ENCODE peak calls at places on chromosomes 12 and 14, in nine cellular contexts. D is RWPE2, J is astrocyte of the spinal cord, M is sigmoid colon, E is HCT116, F is HFF-Myc, R is suprapubic skin, N is cardiac fibroblast, B is AG04450. G is an unnamed sample.

GRCh38 chr14:74414793-74415437 is 11.1 kb downstream of the SYNDIG1L start:
- DNase-seq in D (no peak), J (no peak), M (no peak), E (no peak), F (no peak), R (no peak), N (no peak), B (no peak), G (no peak)

GRCh38 chr12:54232790-54233189 is 44.0 kb upstream of the SMUG1 start:
- DNase-seq in D (no peak), J (peak; percentile 52), M (no peak), E (no peak), F (no peak), R (no peak), N (peak; percentile 61), B (no peak), G (peak; percentile 52)

GRCh38 chr12:13170892-13171490 is 25.5 kb upstream of the EMP1 start:
- DNase-seq in D (no peak), J (no peak), M (no peak), E (no peak), F (no peak), R (no peak), N (no peak), B (no peak), G (no peak)

GRCh38 chr12:89225808-89226368 is 126.4 kb downstream of the DUSP6 start:
- DNase-seq in D (peak; percentile 57), J (peak; percentile 90), M (no peak), E (peak; percentile 97), F (peak; percentile 44), R (no peak), N (peak; percentile 89), B (peak; percentile 66), G (peak; percentile 96)

GRCh38 chr14:20434701-20435453 is 1.1 kb downstream of the KLHL33 start:
- DNase-seq in D (peak; percentile 69), J (peak; percentile 15), M (peak; percentile 80), E (no peak), F (no peak), R (no peak), N (peak; percentile 49), B (no peak), G (no peak)

GRCh38 chr12:77834618-77835017 is 3.9 kb downstream of the NAV3 start:
- DNase-seq in D (no peak), J (no peak), M (no peak), E (no peak), F (no peak), R (no peak), N (no peak), B (no peak), G (no peak)

GRCh38 chr12:6620137-6620884 is 13.1 kb upstream of the CHD4 start:
- DNase-seq in D (no peak), J (peak; percentile 62), M (no peak), E (no peak), F (no peak), R (no peak), N (peak; percentile 72), B (no peak), G (peak; percentile 71)

GRCh38 chr12:31231611-31232360 is 94.2 kb downstream of the SINHCAF start:
- DNase-seq in D (no peak), J (no peak), M (no peak), E (no peak), F (no peak), R (no peak), N (no peak), B (no peak), G (no peak)

GRCh38 chr14:102835959-102836358 is 58.7 kb downstream of the TRAF3 start:
- DNase-seq in D (no peak), J (no peak), M (no peak), E (no peak), F (no peak), R (no peak), N (no peak), B (no peak), G (no peak)

GRCh38 chr12:109458771-109459208 is 18.3 kb downstream of the KCTD10 start:
- DNase-seq in D (no peak), J (peak; percentile 71), M (no peak), E (no peak), F (no peak), R (no peak), N (peak; percentile 51), B (no peak), G (peak; percentile 74)

GRCh38 chr12:49930515-49931288 is 19.8 kb upstream of the AQP2 start:
- DNase-seq in D (no peak), J (peak; percentile 54), M (no peak), E (no peak), F (no peak), R (no peak), N (peak; percentile 64), B (no peak), G (peak; percentile 75)

GRCh38 chr12:108589840-108590229 is 8.0 kb downstream of the TMEM119 start:
- DNase-seq in D (no peak), J (no peak), M (no peak), E (no peak), F (no peak), R (no peak), N (no peak), B (no peak), G (no peak)

GRCh38 chr12:122956028-122956427 is 10.2 kb downstream of the ABCB9 start:
- DNase-seq in D (no peak), J (no peak), M (no peak), E (no peak), F (no peak), R (no peak), N (no peak), B (no peak), G (no peak)

GRCh38 chr12:88579941-88580871 is at the start of gene KITLG:
- DNase-seq in D (peak; percentile 75), J (peak; percentile 90), M (peak; percentile 94), E (peak; percentile 76), F (no peak), R (peak; percentile 90), N (peak; percentile 93), B (peak; percentile 77), G (peak; percentile 91)

GRCh38 chr12:76548222-76548837 is 11.2 kb downstream of the OSBPL8 start:
- DNase-seq in D (no peak), J (no peak), M (no peak), E (no peak), F (no peak), R (no peak), N (no peak), B (no peak), G (no peak)

GRCh38 chr14:47438650-47439140 is 236.7 kb downstream of the MDGA2 start:
- DNase-seq in D (no peak), J (peak; percentile 65), M (no peak), E (no peak), F (no peak), R (no peak), N (no peak), B (no peak), G (peak; percentile 3)

GRCh38 chr12:80794506-80794905 is 77.8 kb downstream of the MYF5 start:
- DNase-seq in D (no peak), J (no peak), M (no peak), E (no peak), F (no peak), R (no peak), N (no peak), B (no peak), G (no peak)

GRCh38 chr12:64098709-64099354 is 123.3 kb downstream of the KICS2 start:
- DNase-seq in D (no peak), J (peak; percentile 72), M (peak; percentile 75), E (no peak), F (peak; percentile 64), R (no peak), N (peak; percentile 81), B (no peak), G (peak; percentile 87)

DNA sequence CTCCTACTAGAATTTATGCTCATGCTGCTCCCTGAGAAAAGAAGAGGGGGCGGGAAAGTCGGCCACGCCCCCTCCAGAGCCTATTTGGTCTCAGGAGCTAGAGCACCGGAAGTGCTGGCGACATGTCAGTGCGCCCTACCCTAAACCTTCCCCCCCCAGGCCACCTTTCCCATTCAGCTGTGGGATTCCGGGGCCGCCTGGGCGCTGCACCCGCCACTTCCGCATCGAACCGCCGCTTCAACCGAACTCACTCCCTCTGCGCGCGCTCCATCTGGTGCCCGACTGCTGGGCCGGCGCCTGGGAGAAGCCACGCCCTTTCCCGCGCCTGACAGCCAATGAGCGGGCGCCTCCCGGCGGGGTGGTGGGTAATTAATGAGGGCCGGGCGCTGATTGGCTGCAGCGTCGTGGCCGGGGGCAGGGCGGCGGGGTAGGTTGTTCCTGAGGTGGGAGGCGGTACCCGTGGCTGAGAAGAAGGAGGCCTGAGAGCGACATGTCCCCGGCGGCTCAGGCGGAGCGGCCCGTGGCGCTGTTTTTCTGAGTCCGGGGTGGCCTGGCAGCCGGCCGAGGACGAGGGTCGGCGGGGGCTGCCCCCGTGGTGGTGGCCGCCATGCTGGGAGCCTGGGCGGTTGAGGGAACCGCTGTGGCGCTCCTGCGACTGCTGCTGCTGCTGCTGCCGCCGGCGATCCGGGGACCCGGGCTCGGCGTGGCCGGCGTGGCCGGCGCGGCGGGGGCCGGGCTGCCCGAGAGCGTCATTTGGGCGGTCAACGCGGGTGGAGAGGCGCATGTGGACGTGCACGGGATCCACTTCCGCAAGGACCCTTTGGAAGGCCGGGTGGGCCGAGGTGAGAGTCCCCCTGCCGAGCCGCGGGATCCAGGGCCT is at the start of gene MLEC:
- DNase-seq in D (peak; percentile 98), J (peak; percentile 98), M (peak; percentile 99), E (peak; percentile 95), F (peak; percentile 93), R (peak; percentile 100), N (peak; percentile 98), B (peak; percentile 89), G (peak; percentile 96)
- TF ChIP-seq CTCF in D (peak; percentile 27), J (no peak), M (no peak), E (peak; percentile 17), F (no peak), R (peak; percentile 11), N (peak; percentile 12), B (no peak), G (no peak)

DNA sequence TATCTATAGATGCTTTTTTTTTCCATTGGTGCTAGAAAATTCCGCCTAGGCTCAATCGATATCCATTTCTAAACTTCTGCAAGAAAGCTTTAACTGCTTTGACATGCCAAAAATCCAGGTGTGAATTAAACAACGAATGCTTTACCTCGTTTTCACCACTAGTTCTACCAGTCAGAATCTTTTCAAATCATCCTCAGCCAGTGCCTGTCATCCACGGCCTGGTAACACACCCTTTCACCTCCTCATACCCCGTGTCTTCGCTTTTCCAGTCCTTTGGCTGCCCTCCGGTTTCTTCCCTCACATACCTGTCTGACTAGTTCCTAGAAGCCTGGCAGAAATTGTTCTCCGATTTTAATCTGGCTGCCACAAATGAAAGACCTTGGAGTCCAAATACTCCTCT is 1.4 kb upstream of the PHC1 start:
- DNase-seq in D (no peak), J (no peak), M (no peak), E (no peak), F (no peak), R (no peak), N (no peak), B (no peak), G (no peak)
- H3K4me3 ChIP-seq in D (no peak overlapping the region), J (no peak overlapping the region), M (no peak overlapping the region), E (no peak overlapping the region), F (no peak overlapping the region), R (no peak overlapping the region), N (no peak overlapping the region), B (no peak overlapping the region), G (no peak overlapping the region)

GRCh38 chr14:84535491-84535890 is 994.5 kb upstream of the FLRT2 start:
- DNase-seq in D (no peak), J (no peak), M (no peak), E (no peak), F (no peak), R (no peak), N (no peak), B (no peak), G (peak; percentile 3)
- TF ChIP-seq CTCF in D (no peak), J (no peak), M (no peak), E (no peak), F (no peak), R (no peak), N (no peak), B (no peak), G (no peak)

GRCh38 chr14:75831971-75832370 is 149.8 kb downstream of the TGFB3 start:
- DNase-seq in D (no peak), J (peak; percentile 54), M (no peak), E (no peak), F (no peak), R (no peak), N (peak; percentile 25), B (no peak), G (peak; percentile 31)
- H3K4me3 ChIP-seq in D (no peak overlapping the region), J (no peak overlapping the region), M (no peak overlapping the region), E (no peak overlapping the region), F (no peak overlapping the region), R (no peak overlapping the region), N (no peak overlapping the region), B (no peak overlapping the region), G (no peak overlapping the region)

G was measured in fibroblast of pulmonary artery.